ENCODE peak calls at places on chromosomes 16 and 17, in ten cellular contexts. One of them, this sample, is unnamed.
A peak's percentile ranks its signal among the peaks of the same experiment; 100 is the strongest.

GRCh38 chr16:52090080-52090479 is 456.9 kb downstream of the TOX3 start:
- DNase-seq in CD8-positive, alpha-beta T cell: no peak
- DNase-seq in A549: no peak
- DNase-seq in fibroblast of lung: peak; percentile 60
- DNase-seq in Calu3: no peak
- DNase-seq in coronary artery: no peak
- DNase-seq in fibroblast of pulmonary artery: no peak
- DNase-seq in ovary: no peak
- DNase-seq in breast epithelium: no peak
- DNase-seq in BE2C: no peak
- DNase-seq in this sample: no peak

GRCh38 chr17:7992516-7992915 is 9.9 kb upstream of the GUCY2D start:
- DNase-seq in fibroblast of pulmonary artery: peak; percentile 32
- DNase-seq in Calu3: no peak
- DNase-seq in coronary artery: no peak
- DNase-seq in CD8-positive, alpha-beta T cell: no peak
- DNase-seq in breast epithelium: peak; percentile 9
- DNase-seq in fibroblast of lung: peak; percentile 84
- DNase-seq in A549: no peak
- DNase-seq in ovary: no peak
- DNase-seq in BE2C: no peak
- DNase-seq in this sample: no peak

GRCh38 chr17:30244853-30245385 is 9.4 kb upstream of the SLC6A4 start:
- DNase-seq in BE2C: no peak
- DNase-seq in A549: no peak
- DNase-seq in fibroblast of lung: peak; percentile 71
- DNase-seq in CD8-positive, alpha-beta T cell: no peak
- DNase-seq in breast epithelium: no peak
- DNase-seq in Calu3: no peak
- DNase-seq in coronary artery: peak; percentile 28
- DNase-seq in ovary: no peak
- DNase-seq in fibroblast of pulmonary artery: peak; percentile 21
- DNase-seq in this sample: no peak

GRCh38 chr17:80132906-80133625 is 13.9 kb downstream of the EIF4A3 start:
- DNase-seq in CD8-positive, alpha-beta T cell: no peak
- DNase-seq in coronary artery: no peak
- DNase-seq in BE2C: no peak
- DNase-seq in breast epithelium: no peak
- DNase-seq in ovary: no peak
- DNase-seq in Calu3: no peak
- DNase-seq in A549: no peak
- DNase-seq in fibroblast of lung: no peak
- DNase-seq in fibroblast of pulmonary artery: no peak
- DNase-seq in this sample: no peak

GRCh38 chr16:54287758-54288591 is 1.4 kb upstream of the IRX3 start:
- DNase-seq in breast epithelium: no peak
- DNase-seq in BE2C: no peak
- DNase-seq in A549: no peak
- DNase-seq in coronary artery: no peak
- DNase-seq in CD8-positive, alpha-beta T cell: no peak
- DNase-seq in Calu3: no peak
- DNase-seq in fibroblast of lung: no peak
- DNase-seq in fibroblast of pulmonary artery: no peak
- DNase-seq in ovary: no peak
- DNase-seq in this sample: no peak

GRCh38 chr16:47928008-47928407 is 227.8 kb downstream of the ABCC12 start:
- DNase-seq in fibroblast of lung: no peak
- DNase-seq in fibroblast of pulmonary artery: peak; percentile 4
- DNase-seq in BE2C: peak; percentile 32
- DNase-seq in Calu3: peak; percentile 12
- DNase-seq in breast epithelium: no peak
- DNase-seq in A549: peak; percentile 45
- DNase-seq in CD8-positive, alpha-beta T cell: no peak
- DNase-seq in ovary: no peak
- DNase-seq in coronary artery: no peak
- DNase-seq in this sample: no peak

GRCh38 chr17:78367193-78367592 is 7.3 kb upstream of the SOCS3 start:
- DNase-seq in CD8-positive, alpha-beta T cell: no peak
- DNase-seq in coronary artery: no peak
- DNase-seq in ovary: no peak
- DNase-seq in BE2C: no peak
- DNase-seq in fibroblast of lung: no peak
- DNase-seq in Calu3: no peak
- DNase-seq in fibroblast of pulmonary artery: no peak
- DNase-seq in breast epithelium: no peak
- DNase-seq in A549: no peak
- DNase-seq in this sample: no peak

GRCh38 chr17:78653382-78653781 is 76.2 kb upstream of the DNAH17 start:
- DNase-seq in A549: peak; percentile 59
- DNase-seq in ovary: no peak
- DNase-seq in breast epithelium: no peak
- DNase-seq in BE2C: no peak
- DNase-seq in fibroblast of pulmonary artery: peak; percentile 49
- DNase-seq in fibroblast of lung: peak; percentile 67
- DNase-seq in Calu3: no peak
- DNase-seq in coronary artery: no peak
- DNase-seq in CD8-positive, alpha-beta T cell: no peak
- DNase-seq in this sample: no peak

GRCh38 chr16:68064791-68065365 is 20.3 kb upstream of the NFATC3 start:
- DNase-seq in BE2C: peak; percentile 81
- DNase-seq in breast epithelium: no peak
- DNase-seq in fibroblast of lung: peak; percentile 91
- DNase-seq in coronary artery: no peak
- DNase-seq in ovary: peak; percentile 74
- DNase-seq in Calu3: peak; percentile 84
- DNase-seq in CD8-positive, alpha-beta T cell: peak; percentile 73
- DNase-seq in A549: peak; percentile 67
- DNase-seq in fibroblast of pulmonary artery: peak; percentile 86
- DNase-seq in this sample: no peak

GRCh38 chr16:89152831-89153700 is 18.5 kb upstream of the CDH15 start:
- DNase-seq in CD8-positive, alpha-beta T cell: no peak
- DNase-seq in ovary: no peak
- DNase-seq in fibroblast of lung: no peak
- DNase-seq in A549: no peak
- DNase-seq in breast epithelium: no peak
- DNase-seq in fibroblast of pulmonary artery: no peak
- DNase-seq in coronary artery: no peak
- DNase-seq in Calu3: no peak
- DNase-seq in BE2C: no peak
- DNase-seq in this sample: no peak

GRCh38 chr17:82231312-82231561 is 2.4 kb downstream of the SLC16A3 start:
- DNase-seq in A549: no peak
- DNase-seq in fibroblast of lung: no peak
- DNase-seq in ovary: no peak
- DNase-seq in CD8-positive, alpha-beta T cell: no peak
- DNase-seq in breast epithelium: no peak
- DNase-seq in coronary artery: peak; percentile 79
- DNase-seq in fibroblast of pulmonary artery: no peak
- DNase-seq in Calu3: no peak
- DNase-seq in BE2C: no peak
- DNase-seq in this sample: no peak

GRCh38 chr16:50711862-50712567 is 18.6 kb downstream of the NOD2 start:
- DNase-seq in fibroblast of lung: no peak
- DNase-seq in coronary artery: no peak
- DNase-seq in Calu3: no peak
- DNase-seq in BE2C: peak; percentile 86
- DNase-seq in CD8-positive, alpha-beta T cell: no peak
- DNase-seq in breast epithelium: peak; percentile 41
- DNase-seq in fibroblast of pulmonary artery: no peak
- DNase-seq in ovary: no peak
- DNase-seq in A549: no peak
- DNase-seq in this sample: no peak

GRCh38 chr16:63581560-63581959 is 1540.3 kb downstream of the CDH11 start:
- DNase-seq in fibroblast of pulmonary artery: peak; percentile 62
- DNase-seq in breast epithelium: no peak
- DNase-seq in coronary artery: no peak
- DNase-seq in A549: no peak
- DNase-seq in ovary: no peak
- DNase-seq in BE2C: no peak
- DNase-seq in Calu3: no peak
- DNase-seq in fibroblast of lung: no peak
- DNase-seq in CD8-positive, alpha-beta T cell: no peak
- DNase-seq in this sample: no peak

GRCh38 chr17:18185391-18185790 is 1.8 kb downstream of the ALKBH5 start:
- DNase-seq in coronary artery: no peak
- DNase-seq in Calu3: no peak
- DNase-seq in fibroblast of lung: peak; percentile 58
- DNase-seq in fibroblast of pulmonary artery: peak; percentile 50
- DNase-seq in BE2C: no peak
- DNase-seq in breast epithelium: no peak
- DNase-seq in CD8-positive, alpha-beta T cell: no peak
- DNase-seq in A549: no peak
- DNase-seq in ovary: no peak
- DNase-seq in this sample: no peak

GRCh38 chr16:47978491-47979490 is 177.0 kb downstream of the ABCC12 start:
- DNase-seq in A549: no peak
- DNase-seq in BE2C: no peak
- DNase-seq in CD8-positive, alpha-beta T cell: no peak
- DNase-seq in Calu3: no peak
- DNase-seq in fibroblast of pulmonary artery: no peak
- DNase-seq in coronary artery: no peak
- DNase-seq in fibroblast of lung: no peak
- DNase-seq in breast epithelium: no peak
- DNase-seq in ovary: no peak
- DNase-seq in this sample: no peak

GRCh38 chr16:85329059-85329812 is 217.0 kb upstream of the CIBAR2 start:
- DNase-seq in fibroblast of lung: peak; percentile 70
- DNase-seq in BE2C: peak; percentile 59
- DNase-seq in coronary artery: no peak
- DNase-seq in ovary: no peak
- DNase-seq in Calu3: no peak
- DNase-seq in CD8-positive, alpha-beta T cell: no peak
- DNase-seq in A549: no peak
- DNase-seq in fibroblast of pulmonary artery: no peak
- DNase-seq in breast epithelium: no peak
- DNase-seq in this sample: no peak
- TF ChIP-seq CTCF in fibroblast of lung: no peak
- TF ChIP-seq CTCF in BE2C: peak; percentile 27
- TF ChIP-seq CTCF in coronary artery: no peak
- TF ChIP-seq CTCF in ovary: no peak
- TF ChIP-seq CTCF in Calu3: no peak
- TF ChIP-seq CTCF in CD8-positive, alpha-beta T cell: no peak
- TF ChIP-seq CTCF in A549: no peak
- TF ChIP-seq CTCF in fibroblast of pulmonary artery: no peak
- TF ChIP-seq CTCF in breast epithelium: no peak
- TF ChIP-seq CTCF in this sample: no peak

GRCh38 chr16:10983175-10983558 is 38.8 kb downstream of the CLEC16A start:
- DNase-seq in A549: no peak
- DNase-seq in fibroblast of pulmonary artery: no peak
- DNase-seq in BE2C: no peak
- DNase-seq in fibroblast of lung: no peak
- DNase-seq in coronary artery: no peak
- DNase-seq in breast epithelium: no peak
- DNase-seq in Calu3: peak; percentile 60
- DNase-seq in ovary: no peak
- DNase-seq in CD8-positive, alpha-beta T cell: no peak
- DNase-seq in this sample: no peak
- TF ChIP-seq CTCF in A549: no peak
- TF ChIP-seq CTCF in fibroblast of pulmonary artery: no peak
- TF ChIP-seq CTCF in BE2C: peak; percentile 16
- TF ChIP-seq CTCF in fibroblast of lung: no peak
- TF ChIP-seq CTCF in coronary artery: no peak
- TF ChIP-seq CTCF in breast epithelium: no peak
- TF ChIP-seq CTCF in Calu3: no peak
- TF ChIP-seq CTCF in ovary: no peak
- TF ChIP-seq CTCF in CD8-positive, alpha-beta T cell: no peak
- TF ChIP-seq CTCF in this sample: peak; percentile 19

GRCh38 chr17:66975614-66976378 is 11.3 kb downstream of the CACNG4 start:
- DNase-seq in Calu3: peak; percentile 77
- DNase-seq in breast epithelium: no peak
- DNase-seq in coronary artery: no peak
- DNase-seq in A549: peak; percentile 60
- DNase-seq in fibroblast of pulmonary artery: no peak
- DNase-seq in BE2C: no peak
- DNase-seq in ovary: no peak
- DNase-seq in CD8-positive, alpha-beta T cell: no peak
- DNase-seq in fibroblast of lung: no peak
- DNase-seq in this sample: no peak
- TF ChIP-seq CTCF in Calu3: no peak
- TF ChIP-seq CTCF in breast epithelium: no peak
- TF ChIP-seq CTCF in coronary artery: no peak
- TF ChIP-seq CTCF in A549: peak; percentile 53
- TF ChIP-seq CTCF in fibroblast of pulmonary artery: peak; percentile 7
- TF ChIP-seq CTCF in BE2C: peak; percentile 40
- TF ChIP-seq CTCF in ovary: no peak
- TF ChIP-seq CTCF in CD8-positive, alpha-beta T cell: no peak
- TF ChIP-seq CTCF in fibroblast of lung: no peak
- TF ChIP-seq CTCF in this sample: peak; percentile 40

GRCh38 chr17:2138318-2138717 is 83.4 kb downstream of the HIC1 start:
- DNase-seq in BE2C: peak; percentile 57
- DNase-seq in Calu3: no peak
- DNase-seq in ovary: no peak
- DNase-seq in breast epithelium: no peak
- DNase-seq in fibroblast of lung: peak; percentile 31
- DNase-seq in A549: no peak
- DNase-seq in fibroblast of pulmonary artery: peak; percentile 11
- DNase-seq in CD8-positive, alpha-beta T cell: peak; percentile 12
- DNase-seq in coronary artery: no peak
- DNase-seq in this sample: no peak

GRCh38 chr17:2143332-2143731 is 88.4 kb downstream of the HIC1 start:
- DNase-seq in fibroblast of pulmonary artery: no peak
- DNase-seq in CD8-positive, alpha-beta T cell: no peak
- DNase-seq in coronary artery: no peak
- DNase-seq in ovary: no peak
- DNase-seq in breast epithelium: no peak
- DNase-seq in Calu3: no peak
- DNase-seq in BE2C: no peak
- DNase-seq in A549: no peak
- DNase-seq in fibroblast of lung: no peak
- DNase-seq in this sample: no peak

GRCh38 chr17:2137342-2138098 is 82.6 kb downstream of the HIC1 start:
- DNase-seq in fibroblast of lung: peak; percentile 92
- DNase-seq in coronary artery: no peak
- DNase-seq in CD8-positive, alpha-beta T cell: no peak
- DNase-seq in breast epithelium: no peak
- DNase-seq in fibroblast of pulmonary artery: peak; percentile 71
- DNase-seq in BE2C: no peak
- DNase-seq in ovary: no peak
- DNase-seq in A549: no peak
- DNase-seq in Calu3: no peak
- DNase-seq in this sample: no peak

GRCh38 chr17:2140683-2141082 is 85.8 kb downstream of the HIC1 start:
- DNase-seq in fibroblast of lung: no peak
- DNase-seq in ovary: no peak
- DNase-seq in coronary artery: no peak
- DNase-seq in breast epithelium: no peak
- DNase-seq in CD8-positive, alpha-beta T cell: no peak
- DNase-seq in fibroblast of pulmonary artery: no peak
- DNase-seq in BE2C: no peak
- DNase-seq in A549: no peak
- DNase-seq in Calu3: no peak
- DNase-seq in this sample: peak; percentile 42

DNA sequence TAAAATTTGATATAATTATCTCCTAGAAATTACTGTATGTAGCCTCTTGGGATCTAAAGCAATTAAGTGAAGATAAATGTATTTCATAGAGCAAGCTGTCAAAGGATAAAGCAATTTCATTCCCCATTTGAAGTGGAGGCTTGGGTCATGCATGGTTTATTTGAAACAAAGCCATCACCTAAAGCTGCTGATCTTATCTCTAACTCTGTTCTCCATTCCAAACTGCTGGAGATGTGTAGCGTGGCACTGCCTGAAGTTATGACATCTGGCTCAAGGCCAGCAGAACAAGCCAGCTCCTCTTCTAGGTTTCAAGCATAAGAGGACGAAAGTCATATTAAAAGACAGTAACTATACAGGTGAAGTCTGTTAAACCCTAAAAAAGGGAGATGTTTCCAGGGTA is 83.9 kb downstream of the HIC1 start:
- DNase-seq in coronary artery: no peak
- DNase-seq in breast epithelium: peak; percentile 68
- DNase-seq in fibroblast of lung: peak; percentile 67
- DNase-seq in ovary: no peak
- DNase-seq in Calu3: no peak
- DNase-seq in BE2C: peak; percentile 77
- DNase-seq in CD8-positive, alpha-beta T cell: no peak
- DNase-seq in A549: no peak
- DNase-seq in fibroblast of pulmonary artery: peak; percentile 59
- DNase-seq in this sample: peak; percentile 93
- TF ChIP-seq CTCF in coronary artery: no peak
- TF ChIP-seq CTCF in breast epithelium: no peak
- TF ChIP-seq CTCF in fibroblast of lung: no peak
- TF ChIP-seq CTCF in ovary: no peak
- TF ChIP-seq CTCF in Calu3: no peak
- TF ChIP-seq CTCF in BE2C: no peak
- TF ChIP-seq CTCF in CD8-positive, alpha-beta T cell: no peak
- TF ChIP-seq CTCF in A549: no peak
- TF ChIP-seq CTCF in fibroblast of pulmonary artery: no peak
- TF ChIP-seq CTCF in this sample: no peak